ENCODE peak calls at places on chromosomes 16 and 17, in six cellular contexts. D is IMR-90, X is upper lobe of left lung, C is MM.1S, U is astrocyte, Z is tibial artery. R is an unnamed sample.

GRCh38 chr16:88377961-88378360 is 4.8 kb upstream of the ZNF469 start:
- DNase-seq in D (no peak), U (no peak), X (no peak), C (no peak), Z (peak; percentile 51), R (no peak)

GRCh38 chr16:69669577-69669976 is 56.8 kb downstream of the NQO1 start:
- DNase-seq in U (no peak), D (no peak), X (no peak), Z (no peak), C (no peak), R (no peak)

GRCh38 chr16:10517868-10518267 is 62.5 kb downstream of the EMP2 start:
- DNase-seq in X (no peak), D (no peak), C (no peak), U (no peak), Z (no peak), R (no peak)

GRCh38 chr16:2795714-2796143 is 2.5 kb upstream of the PRSS41 start:
- DNase-seq in Z (no peak), U (no peak), C (no peak), D (no peak), X (no peak), R (no peak)

GRCh38 chr17:60231234-60231633 is 81.5 kb downstream of the CA4 start:
- DNase-seq in X (no peak), U (no peak), Z (no peak), C (peak; percentile 25), D (peak; percentile 39), R (no peak)

GRCh38 chr17:74016504-74016903 is 187.0 kb upstream of the RPL38 start:
- DNase-seq in X (no peak), U (no peak), Z (no peak), C (no peak), D (no peak), R (no peak)

GRCh38 chr16:50547944-50548658 is at the start of gene NKD1:
- DNase-seq in C (peak; percentile 72), X (peak; percentile 71), D (peak; percentile 9), Z (peak; percentile 89), U (peak; percentile 10), R (peak; percentile 57)

GRCh38 chr17:56217921-56218320 is 64.6 kb downstream of the ANKFN1 start:
- DNase-seq in U (no peak), C (no peak), X (no peak), Z (no peak), D (no peak), R (no peak)

GRCh38 chr16:70395345-70395901 is 43.5 kb downstream of the ST3GAL2 start:
- DNase-seq in D (peak; percentile 22), U (no peak), C (peak; percentile 64), Z (peak; percentile 75), X (peak; percentile 83), R (peak; percentile 55)

GRCh38 chr17:17732892-17733670 is 51.8 kb downstream of the RAI1 start:
- DNase-seq in U (peak; percentile 88), Z (no peak), X (no peak), C (no peak), D (peak; percentile 81), R (no peak)

GRCh38 chr17:4958102-4958501 is 7.2 kb downstream of the ENO3 start:
- DNase-seq in C (no peak), X (no peak), U (no peak), D (no peak), Z (no peak), R (no peak)

GRCh38 chr17:13287226-13287625 is 269.4 kb upstream of the ELAC2 start:
- DNase-seq in X (no peak), U (no peak), D (no peak), Z (no peak), C (no peak), R (no peak)

GRCh38 chr17:61389670-61390478 is 9.8 kb upstream of the TBX2 start:
- DNase-seq in U (no peak), D (peak; percentile 41), Z (no peak), X (no peak), C (peak; percentile 36), R (peak; percentile 49)

GRCh38 chr16:3646348-3646920 is 8.1 kb upstream of the DNASE1 start:
- DNase-seq in C (no peak), D (peak; percentile 23), X (peak; percentile 18), Z (peak; percentile 31), U (no peak), R (no peak)

GRCh38 chr17:19702231-19702641 is 14.1 kb downstream of the SLC47A2 start:
- DNase-seq in D (no peak), U (no peak), Z (no peak), C (no peak), X (no peak), R (no peak)

GRCh38 chr17:11548398-11548797 is 49.9 kb upstream of the DNAH9 start:
- DNase-seq in X (no peak), C (no peak), D (no peak), U (no peak), Z (no peak), R (no peak)

GRCh38 chr17:63406689-63407330 is 39.3 kb downstream of the CYB561 start:
- DNase-seq in Z (no peak), X (peak; percentile 69), C (peak; percentile 88), U (peak; percentile 88), D (peak; percentile 97), R (peak; percentile 34)

GRCh38 chr16:2517954-2518605 is 2.1 kb upstream of the AMDHD2 start:
- DNase-seq in X (no peak), Z (no peak), C (no peak), U (no peak), D (no peak), R (no peak)

GRCh38 chr17:81477173-81477572 is 35.4 kb downstream of the ACTG1 start:
- DNase-seq in X (no peak), C (no peak), U (no peak), Z (no peak), D (no peak), R (no peak)

GRCh38 chr16:87576191-87576590 is 26.1 kb upstream of the JPH3 start:
- DNase-seq in D (no peak), U (no peak), C (no peak), X (no peak), Z (no peak), R (no peak)

GRCh38 chr17:70968302-70968701 is 799.0 kb downstream of the KCNJ2 start:
- DNase-seq in X (no peak), Z (no peak), D (peak; percentile 64), U (peak; percentile 65), C (no peak), R (no peak)

GRCh38 chr17:8949061-8949622 is 16.4 kb downstream of the PIK3R5 start:
- DNase-seq in Z (no peak), X (no peak), U (no peak), C (no peak), D (no peak), R (no peak)

GRCh38 chr16:84243732-84244131 is 3.9 kb upstream of the KCNG4 start:
- DNase-seq in X (no peak), D (no peak), Z (no peak), U (no peak), C (no peak), R (no peak)

GRCh38 chr16:84247341-84247740 is 7.5 kb upstream of the KCNG4 start:
- DNase-seq in C (no peak), D (no peak), Z (no peak), U (no peak), X (no peak), R (no peak)

GRCh38 chr16:84245933-84246678 is 6.3 kb upstream of the KCNG4 start:
- DNase-seq in Z (no peak), D (no peak), U (no peak), X (no peak), C (no peak), R (no peak)

GRCh38 chr16:84246679-84247077 is 6.9 kb upstream of the KCNG4 start:
- DNase-seq in C (no peak), D (no peak), Z (no peak), X (no peak), U (no peak), R (no peak)

DNA sequence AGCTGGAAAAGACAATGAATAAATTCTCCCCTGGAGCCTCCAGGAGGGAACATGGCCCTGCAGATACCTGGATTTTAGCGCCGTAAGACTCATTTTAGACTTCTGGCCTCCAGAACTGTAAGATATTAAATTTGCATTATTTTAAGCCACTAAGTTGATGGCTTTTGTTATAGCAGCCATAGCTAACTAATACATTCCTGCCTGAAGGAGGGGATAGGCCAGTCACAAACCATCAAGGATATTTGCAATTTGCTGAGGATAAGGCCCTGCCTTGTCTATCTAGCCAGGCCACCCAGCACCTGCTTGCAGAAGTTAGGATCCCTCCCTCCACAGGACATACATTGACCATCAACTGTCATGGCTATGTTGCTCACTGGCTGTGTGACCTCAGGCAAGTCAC is 4.9 kb upstream of the KCNG4 start:
- DNase-seq in Z (no peak), X (no peak), C (no peak), U (no peak), D (no peak), R (no peak)
- H3K27ac ChIP-seq in Z (no peak overlapping the region), X (no peak overlapping the region), C (no peak overlapping the region), U (no peak overlapping the region), D (no peak overlapping the region), R (no peak overlapping the region)

GRCh38 chr16:15822957-15823356 is 33.9 kb downstream of the MYH11 start:
- DNase-seq in Z (peak; percentile 95), C (no peak), D (no peak), U (no peak), X (no peak), R (no peak)

GRCh38 chr16:15825750-15826305 is 31.0 kb downstream of the MYH11 start:
- DNase-seq in Z (peak; percentile 65), U (no peak), C (no peak), X (no peak), D (no peak), R (no peak)

GRCh38 chr16:15816228-15816627 is 40.6 kb downstream of the MYH11 start:
- DNase-seq in C (no peak), Z (no peak), D (no peak), U (no peak), X (no peak), R (no peak)

GRCh38 chr16:15819046-15819445 is 37.8 kb downstream of the MYH11 start:
- DNase-seq in U (no peak), X (no peak), C (no peak), Z (peak; percentile 21), D (no peak), R (no peak)

GRCh38 chr16:15820837-15821236 is 36.0 kb downstream of the MYH11 start:
- DNase-seq in D (no peak), X (no peak), C (no peak), Z (peak; percentile 53), U (no peak), R (no peak)
- H3K27me3 ChIP-seq in D (peaks cover 9% of the 10 kb centered on the region), X (no peaks in the 10 kb centered on the region), C (no peaks in the 10 kb centered on the region), Z (no peaks in the 10 kb centered on the region), U (peaks cover 26% of the 10 kb centered on the region), R (no peaks in the 10 kb centered on the region)

GRCh38 chr16:66660422-66661209 is 35.9 kb downstream of the CMTM4 start:
- DNase-seq in C (no peak), X (peak; percentile 78), D (peak; percentile 84), Z (peak; percentile 84), U (peak; percentile 88), R (no peak)
- TF ChIP-seq CTCF in C (no peak), X (peak; percentile 32), D (peak; percentile 38), Z (peak; percentile 20), U (peak; percentile 11), R (no peak)

GRCh38 chr17:75428775-75429469 is 23.4 kb upstream of the GRB2 start:
- DNase-seq in X (no peak), D (peak; percentile 92), C (no peak), U (peak; percentile 93), Z (no peak), R (no peak)
- H3K27ac ChIP-seq in X (peak overlapping the region; percentile 45), D (peak overlapping the region; percentile 43), C (no peak overlapping the region), U (peak overlapping the region; percentile 93), Z (peak overlapping the region; percentile 81), R (no peak overlapping the region)

R was measured in CD4-positive, alpha-beta T cell.